ENCODE peak calls at places on chromosomes 5 and 9, in ten cellular contexts. X, A, K, U, Y, I, Q, M, C and Z are unnamed samples.

GRCh38 chr5:40505031-40505430 is 174.7 kb upstream of the PTGER4 start:
- DNase-seq in C (no peak), U (no peak), Y (no peak), K (no peak), Q (no peak), A (no peak), M (no peak), I (no peak), X (no peak), Z (no peak)

GRCh38 chr9:113988951-113989780 is 88.9 kb downstream of the AMBP start:
- DNase-seq in I (peak; percentile 59), Q (no peak), K (no peak), X (no peak), U (peak; percentile 74), A (peak; percentile 15), M (no peak), Y (peak; percentile 59), C (no peak), Z (no peak)

GRCh38 chr5:67301285-67301904 is 104.8 kb upstream of the CD180 start:
- DNase-seq in Q (peak; percentile 59), Y (peak; percentile 98), U (peak; percentile 83), M (no peak), A (peak; percentile 23), X (peak; percentile 89), I (peak; percentile 68), C (no peak), K (peak; percentile 94), Z (peak; percentile 94)

GRCh38 chr5:132725745-132726144 is 11.6 kb downstream of the KIF3A start:
- DNase-seq in I (no peak), U (no peak), K (no peak), Q (no peak), Y (no peak), A (no peak), C (no peak), M (no peak), X (no peak), Z (no peak)

GRCh38 chr5:160260881-160261815 is 31.8 kb downstream of the FABP6 start:
- DNase-seq in A (peak; percentile 54), K (peak; percentile 94), Y (peak; percentile 93), Q (peak; percentile 87), C (no peak), X (no peak), U (no peak), I (peak; percentile 82), M (peak; percentile 34), Z (no peak)

GRCh38 chr5:37197340-37198050 is 51.7 kb downstream of the CPLANE1 start:
- DNase-seq in C (no peak), U (no peak), K (peak; percentile 31), A (no peak), Y (peak; percentile 16), Q (no peak), I (no peak), X (no peak), M (no peak), Z (no peak)

GRCh38 chr9:68802525-68803015 is 97.5 kb downstream of the PIP5K1B start:
- DNase-seq in Q (no peak), A (no peak), U (no peak), I (no peak), Y (no peak), C (no peak), K (no peak), M (no peak), X (no peak), Z (no peak)

GRCh38 chr5:141858084-141858765 is 20.0 kb downstream of the PCDH1 start:
- DNase-seq in I (no peak), K (no peak), Q (no peak), U (no peak), M (no peak), Y (no peak), C (no peak), A (no peak), X (no peak), Z (no peak)

GRCh38 chr5:172573115-172573882 is 67.8 kb upstream of the NEURL1B start:
- DNase-seq in Q (no peak), X (no peak), K (no peak), I (no peak), A (no peak), U (no peak), Y (no peak), M (peak; percentile 23), C (no peak), Z (no peak)

GRCh38 chr5:83509535-83509934 is 38.0 kb downstream of the VCAN start:
- DNase-seq in M (peak; percentile 6), I (peak; percentile 75), K (peak; percentile 47), A (peak; percentile 55), Q (peak; percentile 50), U (no peak), Y (peak; percentile 50), X (peak; percentile 83), C (no peak), Z (no peak)

GRCh38 chr5:110376281-110376916 is 350.1 kb downstream of the TMEM232 start:
- DNase-seq in U (no peak), M (no peak), I (no peak), C (no peak), X (no peak), Q (peak; percentile 9), K (peak; percentile 19), A (no peak), Y (peak; percentile 23), Z (no peak)
- H3K4me3 ChIP-seq in U (no peak overlapping the region), M (no peak overlapping the region), I (no peak overlapping the region), C (no peak overlapping the region), X (no peak overlapping the region), Q (no peak overlapping the region), K (no peak overlapping the region), A (no peak overlapping the region), Y (no peak overlapping the region), Z (no peak overlapping the region)

GRCh38 chr9:104997536-104997935 is 69.6 kb upstream of the ABCA1 start:
- DNase-seq in U (no peak), C (no peak), Y (no peak), Q (no peak), K (no peak), M (no peak), I (no peak), A (no peak), X (no peak), Z (no peak)
- H3K4me1 ChIP-seq in U (peaks cover 3% of the 10 kb centered on the region), C (peaks cover 15% of the 10 kb centered on the region), Y (peaks cover 9% of the 10 kb centered on the region), Q (peaks cover 15% of the 10 kb centered on the region), K (peaks cover 5% of the 10 kb centered on the region), M (peaks cover 11% of the 10 kb centered on the region), I (peaks cover 15% of the 10 kb centered on the region), A (peaks cover 16% of the 10 kb centered on the region), X (no peaks in the 10 kb centered on the region), Z (peaks cover 3% of the 10 kb centered on the region)

GRCh38 chr5:97096096-97096648 is 46.2 kb downstream of the LIX1 start:
- DNase-seq in Y (peak; percentile 17), Q (no peak), I (no peak), U (no peak), M (no peak), C (no peak), X (no peak), K (no peak), A (peak; percentile 92), Z (no peak)

GRCh38 chr5:97100486-97100885 is 41.9 kb downstream of the LIX1 start:
- DNase-seq in Q (no peak), I (no peak), X (no peak), U (no peak), A (peak; percentile 34), M (no peak), C (no peak), Y (peak; percentile 11), K (peak; percentile 7), Z (peak; percentile 6)

GRCh38 chr5:97097348-97098220 is 44.8 kb downstream of the LIX1 start:
- DNase-seq in A (no peak), I (no peak), Y (no peak), M (no peak), C (no peak), U (no peak), X (no peak), Q (no peak), K (no peak), Z (no peak)

GRCh38 chr5:97101189-97101910 is 41.1 kb downstream of the LIX1 start:
- DNase-seq in I (no peak), X (no peak), A (no peak), U (no peak), K (peak; percentile 34), M (no peak), Q (peak; percentile 23), C (no peak), Y (peak; percentile 16), Z (no peak)

GRCh38 chr5:97098864-97099454 is 43.5 kb downstream of the LIX1 start:
- DNase-seq in Q (no peak), C (no peak), U (no peak), X (no peak), K (no peak), M (no peak), I (no peak), Y (no peak), A (peak; percentile 92), Z (no peak)
- H3K4me3 ChIP-seq in Q (no peak overlapping the region), C (no peak overlapping the region), U (no peak overlapping the region), X (peak overlapping the region; percentile 29), K (no peak overlapping the region), M (no peak overlapping the region), I (peak overlapping the region; percentile 24), Y (no peak overlapping the region), A (no peak overlapping the region), Z (no peak overlapping the region)

GRCh38 chr5:96880402-96881164 is 4.3 kb downstream of the ERAP2 start:
- DNase-seq in A (no peak), M (peak; percentile 58), C (no peak), U (no peak), I (no peak), K (peak; percentile 74), Y (peak; percentile 37), Q (no peak), X (peak; percentile 78), Z (no peak)
- H3K4me1 ChIP-seq in A (peaks cover 4% of the 10 kb centered on the region), M (peaks cover 17% of the 10 kb centered on the region), C (peaks cover 65% of the 10 kb centered on the region), U (peaks cover 4% of the 10 kb centered on the region), I (peaks cover 16% of the 10 kb centered on the region), K (peaks cover 4% of the 10 kb centered on the region), Y (peaks cover 5% of the 10 kb centered on the region), Q (peaks cover 4% of the 10 kb centered on the region), X (peaks cover 28% of the 10 kb centered on the region), Z (peaks cover 9% of the 10 kb centered on the region)